ENCODE peak calls at places on chromosomes 11 and 22, in six cellular contexts. F is activated T-cell treated with anti-CD3 and anti-CD28 coated beads, Interleukin-2, amount 50 U/mL, for 1 hour; U is NCI-H82; B is Caki2; V is AG10803; L is activated CD4-positive, alpha-beta T cell treated with anti-CD3 and anti-CD28 coated beads for 36 hours. M is an unnamed sample.

GRCh38 chr11:79062814-79063762 is 377.7 kb downstream of the TENM4 start:
- DNase-seq in U (peak), V (no peak), B (no peak), F (no peak), L (no peak), M (peak)

GRCh38 chr11:68904458-68904847 is 762 bp downstream of the IGHMBP2 start:
- DNase-seq in V (no peak), F (no peak), U (no peak), L (no peak), B (peak), M (peak)

GRCh38 chr11:20964985-20965384 is 295.6 kb downstream of the NELL1 start:
- DNase-seq in U (no peak), B (no peak), F (no peak), V (no peak), L (no peak), M (no peak)

GRCh38 chr22:43946391-43946680 is 8.9 kb upstream of the SAMM50 start:
- DNase-seq in V (no peak), L (peak), B (peak), U (no peak), F (no peak), M (peak)

GRCh38 chr11:83655996-83656395 is 369.8 kb upstream of the CCDC90B start:
- DNase-seq in V (no peak), B (no peak), F (no peak), L (no peak), U (no peak), M (no peak)

GRCh38 chr11:64607381-64608259 is 16.6 kb downstream of the SLC22A12 start:
- DNase-seq in B (no peak), U (no peak), V (peak), F (no peak), L (no peak), M (peak)

GRCh38 chr11:57479925-57480324 is 19.6 kb downstream of the RTN4RL2 start:
- DNase-seq in U (peak), V (no peak), B (no peak), L (no peak), F (no peak), M (no peak)

GRCh38 chr11:11659567-11660341 is 37.9 kb upstream of the GALNT18 start:
- DNase-seq in L (no peak), V (no peak), U (peak), B (no peak), F (no peak), M (no peak)

GRCh38 chr11:35173011-35173511 is 34.1 kb downstream of the CD44 start:
- DNase-seq in L (no peak), V (no peak), B (no peak), U (no peak), F (no peak), M (no peak)

GRCh38 chr11:61042537-61042936 is 59.8 kb upstream of the CD5 start:
- DNase-seq in U (no peak), L (no peak), F (no peak), V (no peak), B (no peak), M (no peak)

GRCh38 chr11:121870202-121871045 is 245.6 kb downstream of the BLID start:
- DNase-seq in U (no peak), B (no peak), F (no peak), L (no peak), V (peak), M (peak)

GRCh38 chr22:41184679-41185078 is 20.4 kb upstream of the L3MBTL2 start:
- DNase-seq in V (no peak), F (no peak), B (no peak), U (no peak), L (no peak), M (no peak)

GRCh38 chr11:58867556-58867955 is 23.1 kb upstream of the GLYATL2 start:
- DNase-seq in F (no peak), U (no peak), L (no peak), B (no peak), V (no peak), M (no peak)

GRCh38 chr22:46596032-46596441 is 24.1 kb upstream of the GRAMD4 start:
- DNase-seq in L (no peak), V (peak), U (peak), B (no peak), F (no peak), M (no peak)

GRCh38 chr11:75654314-75654713 is 14.5 kb downstream of the MAP6 start:
- DNase-seq in F (no peak), U (no peak), L (peak), V (peak), B (no peak), M (no peak)

GRCh38 chr22:38865201-38866023 is 6.6 kb downstream of the CBX6 start:
- DNase-seq in U (no peak), B (no peak), F (peak), V (no peak), L (peak), M (peak)

GRCh38 chr11:29261831-29262230 is 755.0 kb downstream of the KCNA4 start:
- DNase-seq in U (no peak), V (no peak), F (no peak), L (no peak), B (no peak), M (no peak)

GRCh38 chr22:36934153-36934939 is 20.9 kb downstream of the CSF2RB start:
- DNase-seq in F (no peak), L (no peak), U (no peak), V (no peak), B (no peak), M (no peak)

GRCh38 chr11:116078101-116078561 is 573.9 kb upstream of the CADM1 start:
- DNase-seq in L (no peak), U (peak), B (no peak), F (no peak), V (no peak), M (peak)

GRCh38 chr22:45336971-45337431 is 27.3 kb downstream of the FAM118A start:
- DNase-seq in F (peak), B (no peak), V (peak), U (no peak), L (no peak), M (peak)

GRCh38 chr22:17911312-17911705 is 113.1 kb downstream of the MICAL3 start:
- DNase-seq in B (no peak), F (no peak), U (no peak), L (no peak), V (no peak), M (no peak)

GRCh38 chr22:46060292-46061123 is 83.5 kb upstream of the WNT7B start:
- DNase-seq in F (no peak), U (peak), L (no peak), B (no peak), V (no peak), M (no peak)

GRCh38 chr11:93791493-93791892 is 7.4 kb downstream of the MED17 start:
- DNase-seq in L (no peak), V (no peak), B (no peak), F (no peak), U (no peak), M (no peak)

GRCh38 chr11:123439616-123440015 is 9.5 kb downstream of the GRAMD1B start:
- DNase-seq in L (peak), U (no peak), B (no peak), F (no peak), V (no peak), M (no peak)